ENCODE peak calls at places on chromosomes 1 and 21, in eight cellular contexts. T is cardiac muscle cell, S is Peyer's patch, P is lower lobe of right lung, E is GM23248, Y is IMR-90, A is stomach, W is heart left ventricle. U is an unnamed sample.

GRCh38 chr1:238409947-238410346 is 519.2 kb upstream of the ZP4 start:
- DNase-seq in T (peak; percentile 35), S (no peak), P (no peak), E (peak; percentile 50), Y (peak; percentile 44), A (no peak), W (no peak), U (no peak)

GRCh38 chr1:203156280-203156679 is 19.3 kb downstream of the MYBPH start:
- DNase-seq in T (no peak), S (no peak), P (no peak), E (no peak), Y (no peak), A (no peak), W (no peak), U (no peak)

GRCh38 chr21:44890338-44890931 is 16.9 kb upstream of the PTTG1IP start:
- DNase-seq in T (no peak), S (no peak), P (peak; percentile 45), E (no peak), Y (no peak), A (no peak), W (peak; percentile 13), U (no peak)

GRCh38 chr1:243364866-243365265 is 109.0 kb downstream of the SDCCAG8 start:
- DNase-seq in T (no peak), S (no peak), P (no peak), E (no peak), Y (no peak), A (no peak), W (no peak), U (no peak)

GRCh38 chr1:173715538-173715844 is 710 bp downstream of the KLHL20 start:
- DNase-seq in T (no peak), S (no peak), P (no peak), E (no peak), Y (no peak), A (no peak), W (no peak), U (no peak)

GRCh38 chr1:32066489-32066873 is 6.3 kb upstream of the TMEM39B start:
- DNase-seq in T (peak; percentile 93), S (no peak), P (peak; percentile 52), E (peak; percentile 57), Y (peak; percentile 79), A (peak; percentile 53), W (peak; percentile 59), U (no peak)

GRCh38 chr1:1760345-1760650 is 18.0 kb downstream of the NADK start:
- DNase-seq in T (no peak), S (no peak), P (no peak), E (no peak), Y (no peak), A (no peak), W (no peak), U (no peak)

GRCh38 chr1:89987170-89987819 is 7.6 kb upstream of the ZNF326 start:
- DNase-seq in T (peak; percentile 85), S (no peak), P (no peak), E (peak; percentile 81), Y (peak; percentile 80), A (peak; percentile 51), W (no peak), U (no peak)

GRCh38 chr21:33069994-33070811 is at the start of gene OLIG1:
- DNase-seq in T (peak; percentile 34), S (no peak), P (peak; percentile 73), E (peak; percentile 35), Y (peak; percentile 10), A (peak; percentile 35), W (peak; percentile 50), U (peak; percentile 81)

DNA sequence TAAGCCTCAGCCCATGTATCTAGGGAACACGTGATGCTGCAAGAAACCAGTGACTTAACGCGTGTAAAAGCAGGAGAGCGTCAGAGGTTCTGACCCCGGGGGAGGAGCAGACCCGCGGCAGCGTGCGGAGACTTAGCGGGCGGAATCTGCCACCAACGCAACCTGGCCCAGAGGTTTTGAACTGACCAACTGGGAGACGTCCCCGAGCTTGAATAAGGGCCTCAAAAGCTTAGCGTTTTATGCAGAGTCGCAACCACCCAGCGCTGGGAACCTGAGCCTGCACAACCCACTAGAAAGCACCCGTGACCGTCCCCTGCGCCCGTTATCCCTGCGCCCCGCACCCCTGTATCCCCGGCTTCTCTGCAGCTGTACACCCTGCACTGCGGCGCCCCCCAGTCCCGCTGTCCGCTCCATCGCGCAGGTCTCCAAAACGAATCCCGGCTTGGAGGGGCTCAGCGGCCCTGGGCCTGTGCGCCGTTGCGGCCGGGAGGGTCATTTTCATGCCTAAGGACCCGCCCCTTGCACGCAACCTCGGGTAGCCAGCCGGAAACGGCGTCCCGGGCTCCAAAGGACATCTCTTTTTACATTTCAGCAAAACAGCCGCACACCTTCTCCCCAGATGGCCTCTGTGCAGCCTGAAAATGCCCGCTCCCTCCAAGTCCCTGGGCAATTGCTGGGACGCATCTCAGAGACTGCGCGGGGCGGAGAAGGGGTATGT is 29.4 kb upstream of the TRIM17 start:
- DNase-seq in T (peak; percentile 82), S (no peak), P (no peak), E (peak; percentile 70), Y (peak; percentile 56), A (no peak), W (no peak), U (no peak)
- H3K4me3 ChIP-seq in T (peak overlapping the region; percentile 18), S (peak overlapping the region; percentile 36), P (peak overlapping the region; percentile 35), E (peak overlapping the region; percentile 49), Y (peak overlapping the region; percentile 8), A (peak overlapping the region; percentile 42), W (peak overlapping the region; percentile 23), U (peak overlapping the region; percentile 29)

GRCh38 chr1:197198911-197199310 is 52.4 kb upstream of the ASPM start:
- DNase-seq in T (no peak), S (no peak), P (no peak), E (peak; percentile 34), Y (no peak), A (no peak), W (no peak), U (no peak)

GRCh38 chr1:197199923-197200467 is 53.5 kb upstream of the ASPM start:
- DNase-seq in T (peak; percentile 25), S (no peak), P (no peak), E (peak; percentile 48), Y (peak; percentile 31), A (no peak), W (no peak), U (no peak)

GRCh38 chr1:197198333-197198732 is 51.9 kb upstream of the ASPM start:
- DNase-seq in T (no peak), S (no peak), P (no peak), E (no peak), Y (no peak), A (no peak), W (no peak), U (no peak)

GRCh38 chr1:197197430-197197997 is 51.0 kb upstream of the ASPM start:
- DNase-seq in T (no peak), S (no peak), P (no peak), E (no peak), Y (no peak), A (no peak), W (no peak), U (no peak)

DNA sequence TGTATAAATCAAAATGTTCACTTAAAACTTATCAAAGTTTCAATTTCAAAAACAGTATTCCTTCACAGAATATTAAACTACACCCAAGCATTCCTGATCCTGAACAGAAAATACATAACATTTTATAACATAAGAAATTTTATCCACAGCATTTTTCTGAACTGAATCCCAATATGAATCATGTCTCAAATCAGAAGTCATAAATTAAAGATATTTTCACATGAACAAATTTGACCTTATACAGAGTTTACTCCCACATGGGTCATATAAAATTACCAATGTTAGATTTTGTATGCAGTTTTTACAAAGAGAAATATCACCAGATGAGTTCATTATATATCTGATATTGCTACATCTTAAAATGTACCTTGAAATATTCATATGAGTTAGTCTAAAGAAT is 48.6 kb upstream of the ASPM start:
- DNase-seq in T (no peak), S (no peak), P (no peak), E (no peak), Y (peak; percentile 18), A (no peak), W (no peak), U (no peak)
- H3K4me1 ChIP-seq in T (peaks cover 12% of the 10 kb centered on the region), S (peaks cover 24% of the 10 kb centered on the region), P (peaks cover 36% of the 10 kb centered on the region), E (peaks cover 36% of the 10 kb centered on the region), Y (no peaks in the 10 kb centered on the region), A (peaks cover 59% of the 10 kb centered on the region), W (peaks cover 21% of the 10 kb centered on the region), U (peaks cover 26% of the 10 kb centered on the region)

GRCh38 chr1:158024737-158025136 is 31.3 kb downstream of the KIRREL1 start:
- DNase-seq in T (no peak), S (no peak), P (no peak), E (no peak), Y (no peak), A (no peak), W (peak; percentile 44), U (no peak)

GRCh38 chr1:158026641-158027040 is 33.2 kb downstream of the KIRREL1 start:
- DNase-seq in T (no peak), S (no peak), P (no peak), E (no peak), Y (peak; percentile 26), A (no peak), W (no peak), U (no peak)

GRCh38 chr1:158022554-158023278 is 29.3 kb downstream of the KIRREL1 start:
- DNase-seq in T (peak; percentile 74), S (no peak), P (no peak), E (no peak), Y (no peak), A (no peak), W (no peak), U (no peak)

GRCh38 chr1:158027485-158027884 is 34.0 kb downstream of the KIRREL1 start:
- DNase-seq in T (no peak), S (no peak), P (no peak), E (no peak), Y (no peak), A (no peak), W (no peak), U (no peak)

DNA sequence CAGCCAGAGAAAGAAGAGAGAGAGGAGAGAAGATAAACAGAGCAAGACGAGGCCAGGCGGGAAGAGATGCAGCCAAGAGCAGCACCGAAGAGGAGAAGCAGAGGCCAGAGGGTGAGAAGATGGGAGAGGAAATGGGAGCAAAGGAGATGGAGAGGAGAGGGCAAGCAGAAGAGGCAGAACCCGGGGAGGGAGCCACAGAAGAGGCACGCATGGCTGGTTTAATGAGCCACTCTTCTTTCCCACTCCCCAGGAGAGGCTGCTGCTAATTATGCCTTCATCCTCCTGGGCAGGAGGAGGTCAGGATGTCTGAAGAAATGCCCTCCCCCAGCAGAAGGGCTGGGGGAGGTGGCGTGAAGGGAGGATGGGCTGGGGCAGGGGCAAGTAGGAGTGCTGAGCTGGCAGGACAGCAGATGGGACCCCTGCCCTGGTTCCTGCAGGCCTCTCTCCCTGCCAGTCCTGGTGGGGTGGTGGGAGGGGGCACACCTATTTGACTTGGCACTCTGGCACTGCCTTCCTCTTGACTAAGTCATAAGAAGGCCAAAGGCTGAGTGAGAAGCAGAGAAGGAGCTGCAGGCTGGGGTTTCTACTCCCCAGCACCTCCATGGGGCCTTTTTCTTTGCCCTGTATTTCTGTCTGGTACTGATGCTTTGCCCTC is 32.3 kb downstream of the KIRREL1 start:
- DNase-seq in T (no peak), S (no peak), P (no peak), E (no peak), Y (no peak), A (no peak), W (no peak), U (no peak)
- H3K4me3 ChIP-seq in T (no peak overlapping the region), S (no peak overlapping the region), P (no peak overlapping the region), E (no peak overlapping the region), Y (no peak overlapping the region), A (no peak overlapping the region), W (no peak overlapping the region), U (no peak overlapping the region)

DNA sequence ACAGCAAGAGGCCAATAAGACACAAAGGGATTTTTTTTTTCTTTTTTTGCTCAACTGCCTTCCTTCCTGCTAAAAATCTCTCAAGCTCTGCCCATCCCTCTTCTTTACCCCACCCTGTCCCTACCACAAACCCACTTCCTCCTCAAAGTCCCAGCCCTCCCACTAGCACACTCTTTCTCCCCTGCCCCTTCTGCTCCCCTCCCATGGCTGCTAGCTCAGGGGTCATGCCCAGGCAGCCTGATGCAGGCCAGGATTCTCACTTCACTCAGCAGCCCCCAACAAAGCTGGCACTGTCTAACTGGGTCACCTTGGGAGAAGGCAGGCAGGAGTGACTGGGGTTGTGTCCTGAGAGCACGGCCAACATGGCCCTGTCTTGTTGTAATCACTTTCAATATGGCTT is 28.8 kb upstream of the PPP2R5A start:
- DNase-seq in T (no peak), S (no peak), P (peak; percentile 56), E (no peak), Y (no peak), A (no peak), W (no peak), U (no peak)
- H3K4me1 ChIP-seq in T (peaks cover 1% of the 10 kb centered on the region), S (peaks cover 6% of the 10 kb centered on the region), P (peaks cover 26% of the 10 kb centered on the region), E (no peaks in the 10 kb centered on the region), Y (peaks cover 2% of the 10 kb centered on the region), A (peaks cover 19% of the 10 kb centered on the region), W (no peaks in the 10 kb centered on the region), U (peaks cover 17% of the 10 kb centered on the region)